ENCODE peak calls at places on chromosomes 3 and 15, in four cellular contexts. G is renal cortical epithelial cell, W is sciatic nerve, S is GF-D8. F is an unnamed sample.

GRCh38 chr3:123583563-123583962 is 1.3 kb downstream of the HACD2 start:
- DNase-seq in G (no peak), W (no peak), S (no peak), F (no peak)

GRCh38 chr15:40100133-40100946 is 8.3 kb downstream of the BMF start:
- DNase-seq in G (no peak), S (no peak), W (peak), F (no peak)

GRCh38 chr15:75782926-75783325 is 60.3 kb upstream of the UBE2Q2 start:
- DNase-seq in G (no peak), W (no peak), S (no peak), F (no peak)

GRCh38 chr3:73461582-73461981 is 163.2 kb downstream of the PDZRN3 start:
- DNase-seq in G (no peak), W (no peak), S (no peak), F (no peak)

GRCh38 chr3:37605754-37606153 is 255.9 kb upstream of the CTDSPL start:
- DNase-seq in W (no peak), G (no peak), S (no peak), F (no peak)

GRCh38 chr3:147393261-147393964 is 12.9 kb downstream of the ZIC4 start:
- DNase-seq in W (no peak), S (no peak), G (no peak), F (no peak)

GRCh38 chr3:197201840-197202452 is 96.5 kb downstream of the DLG1 start:
- DNase-seq in W (no peak), S (no peak), G (no peak), F (no peak)

GRCh38 chr3:126683069-126683468 is 21.0 kb upstream of the CHCHD6 start:
- DNase-seq in S (no peak), G (no peak), W (no peak), F (no peak)

GRCh38 chr15:68479406-68479805 is 47.4 kb upstream of the ITGA11 start:
- DNase-seq in W (no peak), G (peak), S (no peak), F (no peak)

GRCh38 chr15:43292375-43293078 is 25.8 kb upstream of the TGM5 start:
- DNase-seq in W (no peak), G (no peak), S (no peak), F (no peak)

GRCh38 chr15:75140080-75140879 is 61.4 kb upstream of the C15orf39 start:
- DNase-seq in G (no peak), W (no peak), S (no peak), F (no peak)

GRCh38 chr3:138271189-138271794 is 58.4 kb downstream of the NME9 start:
- DNase-seq in W (no peak), S (no peak), G (no peak), F (no peak)

GRCh38 chr3:72368331-72368975 is 479.8 kb downstream of the SHQ1 start:
- DNase-seq in S (no peak), G (no peak), W (no peak), F (no peak)

GRCh38 chr3:161567962-161568361 is 71.4 kb downstream of the OTOL1 start:
- DNase-seq in S (no peak), W (no peak), G (no peak), F (no peak)

GRCh38 chr3:51622402-51622801 is 48.6 kb upstream of the TEX264 start:
- DNase-seq in S (no peak), G (no peak), W (no peak), F (no peak)

GRCh38 chr3:136042608-136043221 is 77.2 kb downstream of the PPP2R3A start:
- DNase-seq in W (no peak), S (no peak), G (peak), F (no peak)

GRCh38 chr15:35693887-35694286 is 147.9 kb upstream of the DPH6 start:
- DNase-seq in G (peak), W (no peak), S (no peak), F (no peak)

GRCh38 chr15:31440754-31441298 is 114.2 kb downstream of the KLF13 start:
- DNase-seq in W (peak), S (no peak), G (no peak), F (peak)

GRCh38 chr15:28184166-28184565 is 85.1 kb upstream of the OCA2 start:
- DNase-seq in G (peak), S (no peak), W (no peak), F (no peak)

GRCh38 chr15:67833504-67834248 is 6.2 kb downstream of the RNU6-1 start:
- DNase-seq in G (no peak), W (peak), S (peak), F (peak)

GRCh38 chr15:69660114-69660513 is 207.5 kb downstream of the RPLP1 start:
- DNase-seq in G (no peak), W (no peak), S (no peak), F (no peak)

GRCh38 chr15:66815322-66815721 is 113.3 kb downstream of the SMAD6 start:
- DNase-seq in G (peak), W (no peak), S (peak), F (no peak)

GRCh38 chr15:85004551-85004950 is 22.9 kb downstream of the PDE8A start:
- DNase-seq in G (no peak), W (no peak), S (no peak), F (no peak)

GRCh38 chr15:64095431-64095794 is 369 bp upstream of the SNX1 start:
- DNase-seq in S (no peak), W (no peak), G (no peak), F (no peak)

GRCh38 chr3:147816770-147817169 is 407.6 kb downstream of the ZIC1 start:
- DNase-seq in W (peak), S (no peak), G (peak), F (no peak)

GRCh38 chr3:16072420-16073110 is 101.9 kb upstream of the GALNT15 start:
- DNase-seq in W (no peak), G (no peak), S (no peak), F (no peak)

GRCh38 chr3:126267169-126267975 is 87.0 kb upstream of the ALDH1L1 start:
- DNase-seq in W (peak), S (no peak), G (peak), F (no peak)

GRCh38 chr15:60299452-60300047 is 98.2 kb downstream of the ANXA2 start:
- DNase-seq in S (no peak), G (peak), W (no peak), F (peak)

GRCh38 chr3:185630182-185630622 is 44.1 kb downstream of the SENP2 start:
- DNase-seq in G (peak), W (no peak), S (no peak), F (no peak)